ENCODE peak calls at places on chromosomes 1 and 21, in five cellular contexts. S is activated naive CD4-positive, alpha-beta T cell; E is dermis blood vessel endothelial cell; L is SHP77 treated with DMSO at 0.1 percent for 48 hours; R is activated CD8-positive, alpha-beta memory T cell treated with anti-CD3 and anti-CD28 coated beads for 24 hours. U is an unnamed sample.

GRCh38 chr1:222416001-222416791 is 131.7 kb downstream of the HHIPL2 start:
- DNase-seq in E (no peak), S (no peak), L (no peak), R (no peak), U (no peak)

GRCh38 chr1:105874621-105875020 is 1181.9 kb upstream of the PRMT6 start:
- DNase-seq in R (no peak), L (no peak), S (no peak), E (no peak), U (no peak)

GRCh38 chr1:25757846-25758185 is 42.2 kb upstream of the SELENON start:
- DNase-seq in R (no peak), E (no peak), S (no peak), L (no peak), U (no peak)

GRCh38 chr21:19529031-19529430 is 1125.4 kb upstream of the TMPRSS15 start:
- DNase-seq in L (no peak), R (no peak), S (no peak), E (no peak), U (no peak)

GRCh38 chr1:94115254-94115899 is 5.6 kb downstream of the ABCA4 start:
- DNase-seq in R (no peak), S (no peak), L (no peak), E (no peak), U (no peak)

GRCh38 chr1:154178006-154178405 is 13.9 kb downstream of the TPM3 start:
- DNase-seq in L (no peak), E (no peak), R (no peak), S (no peak), U (no peak)

GRCh38 chr1:119595606-119596005 is 52.5 kb downstream of the ZNF697 start:
- DNase-seq in L (no peak), R (no peak), E (peak), S (no peak), U (no peak)

GRCh38 chr1:47317841-47318240 is 3.9 kb upstream of the STIL start:
- DNase-seq in E (no peak), L (no peak), R (no peak), S (no peak), U (no peak)

GRCh38 chr1:226738421-226738994 is 574 bp downstream of the ITPKB start:
- DNase-seq in S (peak), L (no peak), E (peak), R (peak), U (no peak)

GRCh38 chr1:91997607-91998195 is 32.1 kb upstream of the EPHX4 start:
- DNase-seq in L (no peak), E (peak), R (no peak), S (no peak), U (no peak)

GRCh38 chr1:65002156-65002507 is 35.8 kb upstream of the JAK1 start:
- DNase-seq in S (no peak), R (no peak), E (no peak), L (no peak), U (no peak)

GRCh38 chr1:203028784-203029553 is 2.7 kb downstream of the PPFIA4 start:
- DNase-seq in R (peak), E (no peak), S (no peak), L (no peak), U (no peak)

GRCh38 chr1:61124691-61125090 is 42.3 kb downstream of the NFIA start:
- DNase-seq in L (no peak), R (no peak), S (no peak), E (no peak), U (no peak)

GRCh38 chr1:109791495-109792040 is 27.8 kb upstream of the EPS8L3 start:
- DNase-seq in E (no peak), L (no peak), R (peak), S (no peak), U (no peak)

GRCh38 chr1:30668546-30669327 is 54.6 kb downstream of the MATN1 start:
- DNase-seq in S (no peak), L (no peak), R (no peak), E (no peak), U (no peak)

U was measured in GDM1.